ENCODE peak calls at places on chromosomes 1 and 21, in ten cellular contexts. Y, L, G, S, Q, X, F, T, N and M are unnamed samples.

GRCh38 chr1:31581821-31582810 is 5.8 kb downstream of the TINAGL1 start:
- DNase-seq in N (peak; percentile 89), G (no peak), X (no peak), Y (peak; percentile 87), F (no peak), T (no peak), Q (no peak), L (no peak), S (no peak), M (no peak)

GRCh38 chr1:21325731-21326387 is 35.6 kb upstream of the ECE1 start:
- DNase-seq in F (no peak), G (no peak), N (no peak), X (no peak), T (peak; percentile 45), Y (no peak), L (no peak), Q (peak; percentile 87), S (no peak), M (no peak)

GRCh38 chr1:116165572-116165971 is 54.4 kb downstream of the MAB21L3 start:
- DNase-seq in T (no peak), S (peak; percentile 78), G (no peak), L (no peak), Q (peak; percentile 94), X (peak; percentile 59), N (no peak), Y (no peak), F (no peak), M (no peak)

GRCh38 chr21:44943686-44944550 is 4.1 kb downstream of the SLX9 start:
- DNase-seq in S (no peak), Y (no peak), Q (peak; percentile 51), T (no peak), L (no peak), F (no peak), N (no peak), X (no peak), G (no peak), M (no peak)

GRCh38 chr1:205933672-205934618 is 9.3 kb downstream of the SLC26A9 start:
- DNase-seq in T (peak; percentile 84), Y (peak; percentile 54), S (no peak), N (peak; percentile 78), G (peak; percentile 69), F (peak; percentile 20), L (peak; percentile 63), X (no peak), Q (no peak), M (no peak)

GRCh38 chr21:40011371-40011770 is 144.1 kb downstream of the PCP4 start:
- DNase-seq in L (no peak), N (no peak), T (no peak), Q (no peak), F (no peak), S (no peak), G (no peak), X (no peak), Y (no peak), M (no peak)

GRCh38 chr21:30216041-30216723 is at the start of gene CLDN8:
- DNase-seq in N (peak; percentile 79), T (no peak), L (peak; percentile 46), G (no peak), S (no peak), X (no peak), Y (peak; percentile 21), Q (no peak), F (peak; percentile 94), M (no peak)

GRCh38 chr1:158507511-158507910 is 35.5 kb downstream of the OR10R2 start:
- DNase-seq in F (no peak), L (no peak), N (no peak), Y (no peak), Q (no peak), S (no peak), G (no peak), T (no peak), X (no peak), M (no peak)

GRCh38 chr1:221712198-221712684 is 29.6 kb downstream of the DUSP10 start:
- DNase-seq in Q (no peak), G (peak; percentile 60), S (no peak), L (no peak), Y (peak; percentile 90), T (no peak), N (peak; percentile 71), X (no peak), F (no peak), M (peak; percentile 73)

GRCh38 chr1:26431979-26432695 is at the start of gene DHDDS:
- DNase-seq in L (peak; percentile 98), S (peak; percentile 98), Y (peak; percentile 98), Q (peak; percentile 99), T (peak; percentile 99), G (peak; percentile 99), N (peak; percentile 97), F (peak; percentile 96), X (peak; percentile 96), M (peak; percentile 99)

GRCh38 chr1:59499273-59499955 is 202.5 kb downstream of the FGGY start:
- DNase-seq in N (peak; percentile 64), S (no peak), Y (peak; percentile 79), T (no peak), G (peak; percentile 17), X (no peak), F (no peak), Q (no peak), L (no peak), M (no peak)

GRCh38 chr1:113423826-113424225 is 33.5 kb downstream of the MAGI3 start:
- DNase-seq in X (no peak), F (no peak), L (no peak), N (no peak), Y (no peak), T (no peak), S (no peak), Q (no peak), G (no peak), M (no peak)

GRCh38 chr1:36457691-36458090 is 6.5 kb downstream of the MRPS15 start:
- DNase-seq in Q (peak; percentile 51), N (no peak), Y (no peak), G (no peak), S (no peak), L (no peak), X (no peak), T (no peak), F (no peak), M (no peak)
- H3K36me3 ChIP-seq in Q (peaks cover 51% of the 10 kb centered on the region), N (peaks cover 61% of the 10 kb centered on the region), Y (peaks cover 31% of the 10 kb centered on the region), G (peaks cover 28% of the 10 kb centered on the region), S (peaks cover 73% of the 10 kb centered on the region), L (no peaks in the 10 kb centered on the region), X (no peaks in the 10 kb centered on the region), T (peaks cover 25% of the 10 kb centered on the region), F (no peaks in the 10 kb centered on the region), M (peaks cover 66% of the 10 kb centered on the region)

GRCh38 chr1:226562989-226563388 is 14.4 kb downstream of the STUM start:
- DNase-seq in X (no peak), T (no peak), N (no peak), S (no peak), L (no peak), Y (no peak), G (no peak), F (no peak), Q (no peak), M (no peak)
- H3K27ac ChIP-seq in X (no peak overlapping the region), T (no peak overlapping the region), N (no peak overlapping the region), S (no peak overlapping the region), L (no peak overlapping the region), Y (no peak overlapping the region), G (no peak overlapping the region), F (no peak overlapping the region), Q (peak overlapping the region; percentile 50), M (no peak overlapping the region)

GRCh38 chr1:218679391-218679790 is 334.3 kb downstream of the TGFB2 start:
- DNase-seq in F (no peak), L (no peak), N (no peak), G (no peak), X (no peak), Q (no peak), S (no peak), Y (no peak), T (no peak), M (no peak)
- TF ChIP-seq CTCF in F (no peak), L (no peak), N (no peak), G (no peak), X (no peak), Q (no peak), S (no peak), Y (no peak), T (no peak), M (no peak)

GRCh38 chr1:226371866-226372490 is 35.9 kb downstream of the PARP1 start:
- DNase-seq in Q (no peak), G (no peak), X (no peak), F (no peak), L (no peak), Y (no peak), T (no peak), N (no peak), S (no peak), M (no peak)
- H3K36me3 ChIP-seq in Q (peaks cover 97% of the 10 kb centered on the region), G (peaks cover 89% of the 10 kb centered on the region), X (peaks cover 11% of the 10 kb centered on the region), F (peaks cover 28% of the 10 kb centered on the region), L (peaks cover 14% of the 10 kb centered on the region), Y (peaks cover 28% of the 10 kb centered on the region), T (peaks cover 25% of the 10 kb centered on the region), N (peaks cover 93% of the 10 kb centered on the region), S (peaks cover 88% of the 10 kb centered on the region), M (no peaks in the 10 kb centered on the region)

DNA sequence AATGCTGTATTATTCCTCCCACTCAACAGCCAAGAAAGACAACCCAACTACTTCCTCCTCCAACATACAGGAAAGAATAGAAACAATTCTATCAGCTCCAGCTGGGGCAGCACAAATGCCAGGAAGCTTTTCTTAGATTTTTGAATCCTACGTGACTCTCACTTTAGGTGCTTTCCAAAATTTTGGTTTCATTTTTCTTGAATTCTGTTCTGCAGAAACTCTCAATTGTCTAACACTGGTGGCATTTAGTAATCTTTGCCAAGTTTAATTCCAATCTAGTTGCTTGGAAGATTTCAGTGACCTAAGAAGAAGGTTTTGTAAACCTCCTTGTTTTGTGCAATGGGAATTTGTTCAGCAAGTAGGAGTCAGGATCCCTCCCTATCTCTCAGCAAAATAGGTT is 37.1 kb upstream of the DOCK7 start:
- DNase-seq in X (no peak), Q (no peak), Y (peak; percentile 29), N (no peak), T (peak; percentile 53), S (no peak), G (peak; percentile 81), F (no peak), L (no peak), M (no peak)
- H3K27ac ChIP-seq in X (peak overlapping the region; percentile 65), Q (peak overlapping the region; percentile 44), Y (no peak overlapping the region), N (no peak overlapping the region), T (no peak overlapping the region), S (peak overlapping the region; percentile 21), G (no peak overlapping the region), F (no peak overlapping the region), L (peak overlapping the region; percentile 45), M (no peak overlapping the region)

GRCh38 chr1:200302192-200302892 is 107.5 kb downstream of the ZNF281 start:
- DNase-seq in X (no peak), Y (peak; percentile 34), Q (no peak), N (peak; percentile 67), G (peak; percentile 40), S (no peak), T (peak; percentile 44), F (peak; percentile 14), L (peak; percentile 53), M (peak; percentile 61)
- TF ChIP-seq CTCF in X (no peak), Y (peak; percentile 20), Q (no peak), N (peak; percentile 61), G (peak; percentile 5), S (no peak), T (no peak), F (peak; percentile 3), L (no peak), M (no peak)

DNA sequence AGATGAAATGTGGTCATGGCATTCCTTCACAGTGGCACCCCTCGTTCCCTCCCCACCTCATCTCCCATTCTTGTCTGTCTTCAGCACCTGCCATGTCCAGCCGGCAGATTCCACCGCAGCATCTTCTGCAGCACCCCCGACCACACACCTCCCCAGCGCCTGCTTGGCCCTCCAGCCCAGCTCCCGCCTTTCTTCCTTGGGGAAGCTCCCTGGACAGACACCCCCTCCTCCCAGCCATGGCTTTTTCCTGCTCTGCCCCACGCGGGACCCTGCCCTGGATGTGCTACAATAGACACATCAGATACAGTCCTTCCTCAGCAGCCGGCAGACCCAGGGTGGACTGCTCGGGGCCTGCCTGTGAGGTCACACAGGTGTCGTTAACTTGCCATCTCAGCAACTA is 67.1 kb upstream of the FAM3B start:
- DNase-seq in L (no peak), S (no peak), N (no peak), X (no peak), F (no peak), Q (no peak), G (no peak), T (no peak), Y (no peak), M (no peak)
- H3K36me3 ChIP-seq in L (no peaks in the 10 kb centered on the region), S (peaks cover 73% of the 10 kb centered on the region), N (peaks cover 13% of the 10 kb centered on the region), X (peaks cover 2% of the 10 kb centered on the region), F (no peaks in the 10 kb centered on the region), Q (peaks cover 67% of the 10 kb centered on the region), G (no peaks in the 10 kb centered on the region), T (peaks cover under 1% of the 10 kb centered on the region), Y (peaks cover 24% of the 10 kb centered on the region), M (no peaks in the 10 kb centered on the region)